ENCODE peak calls at places on chromosomes 13 and 19, in four cellular contexts. O is GM23338; U is CD8-positive, alpha-beta T cell; L is lower leg skin. X is an unnamed sample.

GRCh38 chr19:47255947-47256687 is at the start of gene CCDC9:
- DNase-seq in O (peak; percentile 98), U (peak; percentile 93), L (peak; percentile 99), X (peak; percentile 98)

GRCh38 chr13:95552539-95553270 is at the start of gene CLDN10:
- DNase-seq in O (peak; percentile 85), U (no peak), L (no peak), X (no peak)

GRCh38 chr19:8144273-8144672 is 5.1 kb downstream of the FBN3 start:
- DNase-seq in O (no peak), U (no peak), L (no peak), X (no peak)

GRCh38 chr19:57438925-57439324 is 3.8 kb downstream of the ZNF749 start:
- DNase-seq in O (peak; percentile 52), U (no peak), L (no peak), X (no peak)

GRCh38 chr19:18460313-18460712 is 22.4 kb upstream of the ISYNA1 start:
- DNase-seq in O (no peak), U (no peak), L (peak; percentile 95), X (peak; percentile 85)

GRCh38 chr19:2798733-2799132 is 13.4 kb downstream of the THOP1 start:
- DNase-seq in O (no peak), U (no peak), L (no peak), X (peak; percentile 27)

GRCh38 chr19:13087295-13087694 is 15.4 kb downstream of the LYL1 start:
- DNase-seq in O (no peak), U (no peak), L (no peak), X (no peak)

GRCh38 chr19:15913384-15913783 is 15.5 kb upstream of the CYP4F2 start:
- DNase-seq in O (no peak), U (no peak), L (no peak), X (no peak)

GRCh38 chr13:74290324-74290773 is 156.1 kb upstream of the KLF12 start:
- DNase-seq in O (peak; percentile 93), U (no peak), L (no peak), X (peak; percentile 9)
- H3K4me3 ChIP-seq in O (no peak overlapping the region), U (no peak overlapping the region), L (no peak overlapping the region), X (no peak overlapping the region)

GRCh38 chr19:10329555-10329954 is 3.8 kb downstream of the RAVER1 start:
- DNase-seq in O (no peak), U (no peak), L (no peak), X (no peak)

GRCh38 chr19:10332965-10333757 is at the start of gene RAVER1:
- DNase-seq in O (peak; percentile 99), U (peak; percentile 98), L (peak; percentile 99), X (peak; percentile 99)

GRCh38 chr19:10333758-10334339 is 520 bp upstream of the RAVER1 start:
- DNase-seq in O (no peak), U (no peak), L (no peak), X (no peak)

GRCh38 chr19:10334340-10335148 is 1.2 kb upstream of the RAVER1 start:
- DNase-seq in O (peak; percentile 95), U (no peak), L (peak; percentile 99), X (peak; percentile 99)

GRCh38 chr19:10332158-10332964 is 968 bp downstream of the RAVER1 start:
- DNase-seq in O (no peak), U (no peak), L (no peak), X (no peak)
- H3K4me3 ChIP-seq in O (peak overlapping the region; percentile 99), U (peak overlapping the region; percentile 97), L (peak overlapping the region; percentile 65), X (peak overlapping the region; percentile 80)

GRCh38 chr19:10518444-10519361 is 1.5 kb upstream of the S1PR5 start:
- DNase-seq in O (peak; percentile 40), U (peak; percentile 56), L (no peak), X (no peak)

GRCh38 chr19:10517361-10517759 is at the start of gene S1PR5:
- DNase-seq in O (peak; percentile 68), U (no peak), L (no peak), X (peak; percentile 28)

GRCh38 chr19:10517760-10518443 is 655 bp upstream of the S1PR5 start:
- DNase-seq in O (peak; percentile 57), U (no peak), L (no peak), X (peak; percentile 25)

GRCh38 chr19:10516064-10516385 is 1.2 kb downstream of the S1PR5 start:
- DNase-seq in O (no peak), U (peak; percentile 55), L (no peak), X (no peak)

GRCh38 chr19:10516671-10517286 is 468 bp downstream of the S1PR5 start:
- DNase-seq in O (peak; percentile 44), U (no peak), L (no peak), X (no peak)
- H3K4me3 ChIP-seq in O (peak overlapping the region; percentile 78), U (peak overlapping the region; percentile 48), L (peak overlapping the region; percentile 35), X (peak overlapping the region; percentile 33)

DNA sequence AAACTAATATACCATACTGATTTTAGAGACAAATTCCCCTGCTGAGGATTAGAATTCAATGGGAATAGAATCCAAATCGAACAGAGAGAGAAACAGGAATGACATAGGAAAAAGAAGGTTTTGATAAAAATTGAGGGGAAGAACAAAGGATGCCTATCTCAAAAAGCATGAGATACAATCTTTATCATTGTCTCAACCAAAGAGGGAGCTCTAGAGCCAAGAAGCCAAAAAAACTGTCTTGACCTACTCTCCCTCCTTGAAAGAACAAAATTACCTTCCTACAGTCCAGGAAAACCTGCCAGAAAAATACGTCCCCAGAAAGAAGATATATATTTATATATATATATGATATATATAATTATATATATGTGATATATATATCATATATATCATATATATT is 39.2 kb upstream of the MIR17HG start:
- DNase-seq in O (peak; percentile 60), U (no peak), L (no peak), X (no peak)
- H3K4me3 ChIP-seq in O (no peak overlapping the region), U (no peak overlapping the region), L (no peak overlapping the region), X (no peak overlapping the region)

DNA sequence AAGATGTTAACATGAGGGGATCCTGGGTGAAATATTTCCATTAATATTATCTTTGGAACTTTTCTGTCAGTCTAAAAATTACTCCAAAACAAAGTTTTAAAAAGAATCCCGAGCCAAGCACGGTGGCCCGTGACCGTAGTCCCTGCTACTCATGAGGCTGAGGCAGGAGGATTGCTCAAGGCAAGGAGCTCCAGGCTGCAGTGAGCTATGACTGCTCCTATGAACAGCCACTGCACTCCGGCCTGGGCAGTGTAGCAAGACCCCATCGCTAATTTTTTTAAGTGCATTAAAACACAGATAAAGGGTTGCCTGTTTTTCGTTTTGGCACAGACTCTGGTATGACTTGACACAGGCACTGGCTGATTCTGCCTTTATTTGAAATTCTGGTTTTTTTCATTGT is 6.9 kb downstream of the GP6 start:
- DNase-seq in O (no peak), U (no peak), L (no peak), X (no peak)
- H3K4me3 ChIP-seq in O (no peak overlapping the region), U (no peak overlapping the region), L (no peak overlapping the region), X (no peak overlapping the region)

DNA sequence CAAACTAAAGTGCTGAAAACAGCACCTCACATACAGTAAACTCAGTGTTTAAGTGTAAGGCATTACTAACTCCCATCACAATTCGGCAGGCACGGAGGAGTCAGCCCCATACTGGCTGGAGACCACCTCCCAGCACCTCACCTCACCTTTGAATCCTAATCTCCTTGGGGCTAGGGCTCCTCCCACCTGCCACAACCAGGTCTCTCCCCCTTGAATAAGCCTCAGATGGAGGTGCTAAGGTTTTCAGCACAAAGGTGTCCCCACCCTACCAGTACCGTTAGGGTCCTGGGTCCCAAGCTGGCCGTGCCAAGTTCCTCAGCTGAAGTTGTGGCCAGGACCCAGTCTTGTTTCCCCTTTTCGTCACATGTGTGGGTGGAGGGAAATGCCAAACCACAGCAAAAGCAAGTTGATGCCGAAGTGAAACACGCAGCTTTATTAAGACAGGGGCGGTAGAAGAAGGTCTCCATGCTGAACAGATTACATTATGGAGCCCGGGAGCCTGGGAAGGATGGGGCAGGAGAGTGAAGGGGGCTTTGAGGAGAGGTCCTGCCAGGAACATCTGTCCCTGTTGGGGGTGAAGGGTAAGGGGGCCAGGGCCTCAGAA is at the start of gene IGFLR1:
- DNase-seq in O (no peak), U (peak; percentile 75), L (no peak), X (no peak)
- H3K4me3 ChIP-seq in O (peak within 1 kb of the TSS; percentile 96), U (peak within 1 kb of the TSS; percentile 80), L (no peak within 1 kb of the TSS), X (no peak within 1 kb of the TSS)

GRCh38 chr19:54388001-54388802 is 23.5 kb upstream of the LAIR1 start:
- DNase-seq in O (peak; percentile 33), U (peak; percentile 79), L (no peak), X (no peak)
- H3K4me3 ChIP-seq in O (peak overlapping the region; percentile 45), U (peak overlapping the region; percentile 64), L (no peak overlapping the region), X (no peak overlapping the region)

GRCh38 chr19:41845051-41845590 is 279 bp downstream of the DMRTC2 start:
- DNase-seq in O (no peak), U (no peak), L (no peak), X (no peak)
- H3K4me3 ChIP-seq in O (no peak overlapping the region), U (no peak overlapping the region), L (no peak overlapping the region), X (no peak overlapping the region)

DNA sequence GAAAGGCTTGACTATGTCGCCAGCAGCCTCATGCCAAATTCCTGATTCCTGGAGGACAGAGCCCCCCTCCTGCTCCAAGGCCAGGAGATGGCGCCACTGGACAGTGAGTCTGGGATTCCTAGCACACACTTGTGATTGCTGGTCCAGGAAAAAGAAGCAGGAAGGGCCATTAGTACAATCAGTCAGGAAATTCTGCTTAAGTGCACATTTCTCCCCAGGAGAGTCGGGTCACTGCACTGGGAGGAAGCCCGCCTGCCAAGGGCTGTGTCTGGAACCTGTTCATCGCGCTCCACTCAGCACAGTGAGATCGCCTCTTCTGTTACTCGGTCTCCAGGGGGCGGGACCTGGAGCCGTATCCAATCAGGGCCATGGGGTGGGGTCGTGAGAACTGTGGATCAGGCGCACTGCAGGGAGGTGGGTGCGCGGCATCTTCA is 65.1 kb downstream of the ZNF823 start:
- DNase-seq in O (peak; percentile 93), U (no peak), L (peak; percentile 89), X (peak; percentile 29)
- H3K4me3 ChIP-seq in O (peak overlapping the region; percentile 80), U (no peak overlapping the region), L (peak overlapping the region; percentile 15), X (no peak overlapping the region)

DNA sequence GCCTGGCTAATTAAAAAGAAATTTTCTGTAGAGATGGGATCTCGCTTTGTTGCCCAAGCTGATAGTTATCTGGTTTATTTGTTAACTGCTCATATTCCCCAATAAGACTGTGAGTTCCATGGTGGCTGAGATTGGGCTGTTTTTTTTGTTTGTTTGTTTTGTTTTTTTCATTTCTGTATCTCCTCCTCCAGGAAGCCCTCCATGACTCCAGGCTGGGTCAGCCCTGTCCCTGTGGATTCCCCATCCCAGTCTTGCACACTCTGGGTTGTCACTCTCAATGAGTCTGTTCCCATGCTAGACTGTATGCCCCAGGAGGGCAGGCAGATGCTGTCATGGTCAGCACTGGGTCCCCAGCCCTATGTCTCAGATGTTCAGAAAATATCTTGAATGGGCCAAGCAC is 2.9 kb downstream of the EML2 start:
- DNase-seq in O (no peak), U (no peak), L (no peak), X (no peak)
- H3K4me3 ChIP-seq in O (no peak overlapping the region), U (no peak overlapping the region), L (no peak overlapping the region), X (no peak overlapping the region)